ENCODE peak calls at places on chromosome 21, in four cellular contexts. M is left lung; U is CD8-positive, alpha-beta T cell; Q is tibial artery. E is an unnamed sample. For H3K4me1, the result is how much of the 10 kb centered on the place peaks cover.

GRCh38 chr21:32771134-32771523 is 426 bp downstream of the PAXBP1 start:
- DNase-seq in U (peak), M (peak), Q (peak), E (peak)

GRCh38 chr21:46437096-46437498 is 21.6 kb upstream of the DIP2A start:
- DNase-seq in Q (no peak), U (no peak), M (no peak), E (no peak)

GRCh38 chr21:43972850-43973633 is 39.1 kb upstream of the TRAPPC10 start:
- DNase-seq in Q (no peak), U (no peak), M (no peak), E (no peak)

GRCh38 chr21:36773111-36773510 is 74.2 kb downstream of the SIM2 start:
- DNase-seq in M (peak), Q (peak), U (no peak), E (peak)

GRCh38 chr21:29306920-29307319 is 8.2 kb downstream of the BACH1 start:
- DNase-seq in U (no peak), Q (no peak), M (no peak), E (no peak)

GRCh38 chr21:44067011-44067839 is 40.0 kb upstream of the PWP2 start:
- DNase-seq in Q (no peak), U (no peak), M (no peak), E (no peak)

GRCh38 chr21:21163904-21164303 is 165.7 kb downstream of the NCAM2 start:
- DNase-seq in M (peak), U (no peak), Q (peak), E (peak)

GRCh38 chr21:37582613-37583012 is 216.0 kb downstream of the DYRK1A start:
- DNase-seq in M (no peak), U (no peak), Q (no peak), E (no peak)

GRCh38 chr21:40453183-40453582 is 393.8 kb downstream of the DSCAM start:
- DNase-seq in M (no peak), U (no peak), Q (no peak), E (no peak)

GRCh38 chr21:40516336-40516735 is 330.6 kb downstream of the DSCAM start:
- DNase-seq in U (no peak), Q (peak), M (no peak), E (peak)

GRCh38 chr21:46667735-46668380 is 32.4 kb downstream of the PRMT2 start:
- DNase-seq in Q (no peak), M (no peak), U (no peak), E (no peak)

GRCh38 chr21:36115138-36115710 is 19.7 kb upstream of the CBR3 start:
- DNase-seq in U (no peak), Q (no peak), M (no peak), E (no peak)

GRCh38 chr21:14734191-14734590 is 188.1 kb upstream of the SAMSN1 start:
- DNase-seq in U (no peak), Q (no peak), M (no peak), E (no peak)

GRCh38 chr21:16535100-16535418 is 805.3 kb downstream of the USP25 start:
- DNase-seq in U (no peak), M (peak), Q (peak), E (peak)

DNA sequence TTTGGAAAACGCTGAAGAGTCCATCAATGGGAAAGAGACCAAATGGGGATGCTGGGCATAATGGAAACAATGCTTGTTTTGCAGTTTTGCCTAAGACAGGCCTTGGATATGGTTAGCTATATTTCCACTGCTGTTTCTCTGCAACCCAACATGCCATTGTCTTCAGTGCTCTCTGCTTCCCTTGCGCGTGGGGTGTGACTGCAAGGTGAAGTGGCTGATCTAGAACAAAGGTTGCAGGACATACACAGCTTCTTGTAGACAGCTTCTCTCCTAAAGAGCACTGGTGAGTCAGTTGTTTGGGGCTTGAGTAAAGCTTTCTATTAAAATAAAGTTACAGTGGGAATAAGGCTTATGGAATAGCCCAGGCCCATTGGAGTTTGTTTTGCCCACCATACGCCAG is 33.0 kb downstream of the RUNX1 start:
- DNase-seq in Q (no peak), U (no peak), M (no peak), E (no peak)
- H3K4me1 ChIP-seq in Q (under half), U (half or more), M (under half), E (under half)

GRCh38 chr21:26080211-26080610 is 90.4 kb downstream of the APP start:
- DNase-seq in Q (no peak), M (no peak), U (no peak), E (no peak)
- H3K4me1 ChIP-seq in Q (under half), M (under half), U (under half), E (under half)

GRCh38 chr21:42400525-42400924 is 3.2 kb upstream of the UBASH3A start:
- DNase-seq in M (no peak), Q (no peak), U (no peak), E (no peak)
- H3K4me1 ChIP-seq in M (under half), Q (under half), U (under half), E (under half)

GRCh38 chr21:34141373-34141772 is 68.0 kb downstream of the MRPS6 start:
- DNase-seq in Q (no peak), M (no peak), U (no peak), E (no peak)
- H3K4me1 ChIP-seq in Q (under half), M (under half), U (under half), E (under half)

DNA sequence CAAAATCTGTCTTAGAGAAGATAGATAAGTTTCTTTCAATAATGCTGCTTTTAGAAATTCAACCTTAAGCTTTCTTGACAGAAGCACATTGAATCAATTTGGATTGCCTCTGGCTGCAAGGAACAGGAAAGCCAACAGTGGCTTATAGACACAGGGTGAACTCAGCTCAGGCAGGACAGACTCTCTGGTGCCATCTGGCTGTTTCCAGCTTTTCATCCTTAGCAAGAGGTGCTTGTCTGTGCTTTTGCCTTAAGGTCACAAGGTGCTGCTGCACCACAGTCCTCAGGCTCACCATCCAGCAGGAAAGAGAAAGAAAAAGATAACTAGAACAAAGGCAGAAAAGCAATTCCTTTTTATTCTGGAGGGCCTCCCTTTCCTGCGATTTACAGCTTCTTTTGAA is 93.7 kb upstream of the ETS2 start:
- DNase-seq in M (no peak), U (no peak), Q (peak), E (no peak)
- H3K4me1 ChIP-seq in M (under half), U (under half), Q (under half), E (under half)

GRCh38 chr21:31663584-31664249 is 4.2 kb downstream of the SOD1 start:
- DNase-seq in M (no peak), U (no peak), Q (no peak), E (no peak)

GRCh38 chr21:31660134-31660565 is 657 bp downstream of the SOD1 start:
- DNase-seq in U (peak), Q (peak), M (peak), E (no peak)

GRCh38 chr21:31658053-31658452 is 1.4 kb upstream of the SOD1 start:
- DNase-seq in Q (no peak), U (no peak), M (no peak), E (no peak)

GRCh38 chr21:31656199-31657095 is 3.0 kb upstream of the SOD1 start:
- DNase-seq in U (no peak), Q (no peak), M (no peak), E (no peak)

DNA sequence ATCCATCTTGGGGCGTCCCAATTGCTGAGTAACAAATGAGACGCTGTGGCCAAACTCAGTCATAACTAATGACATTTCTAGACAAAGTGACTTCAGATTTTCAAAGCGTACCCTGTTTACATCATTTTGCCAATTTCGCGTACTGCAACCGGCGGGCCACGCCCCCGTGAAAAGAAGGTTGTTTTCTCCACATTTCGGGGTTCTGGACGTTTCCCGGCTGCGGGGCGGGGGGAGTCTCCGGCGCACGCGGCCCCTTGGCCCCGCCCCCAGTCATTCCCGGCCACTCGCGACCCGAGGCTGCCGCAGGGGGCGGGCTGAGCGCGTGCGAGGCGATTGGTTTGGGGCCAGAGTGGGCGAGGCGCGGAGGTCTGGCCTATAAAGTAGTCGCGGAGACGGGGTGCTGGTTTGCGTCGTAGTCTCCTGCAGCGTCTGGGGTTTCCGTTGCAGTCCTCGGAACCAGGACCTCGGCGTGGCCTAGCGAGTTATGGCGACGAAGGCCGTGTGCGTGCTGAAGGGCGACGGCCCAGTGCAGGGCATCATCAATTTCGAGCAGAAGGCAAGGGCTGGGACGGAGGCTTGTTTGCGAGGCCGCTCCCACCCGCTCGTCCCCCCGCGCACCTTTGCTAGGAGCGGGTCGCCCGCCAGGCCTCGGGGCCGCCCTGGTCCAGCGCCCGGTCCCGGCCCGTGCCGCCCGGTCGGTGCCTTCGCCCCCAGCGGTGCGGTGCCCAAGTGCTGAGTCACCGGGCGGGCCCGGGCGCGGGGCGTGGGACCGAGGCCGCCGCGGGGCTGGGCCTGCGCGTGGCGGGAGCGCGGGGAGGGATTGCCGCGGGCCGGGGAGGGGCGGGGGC is at the start of gene SOD1:
- DNase-seq in U (peak), M (peak), Q (peak), E (peak)
- H3K4me1 ChIP-seq in U (half or more), M (under half), Q (under half), E (under half)

GRCh38 chr21:31716106-31716505 is 15.8 kb downstream of the SCAF4 start:
- DNase-seq in U (no peak), M (no peak), Q (no peak), E (no peak)
- H3K4me1 ChIP-seq in U (under half), M (under half), Q (under half), E (under half)